ENCODE peak calls at places on chromosomes 1 and 21, in six cellular contexts. One of them, this sample, is unnamed.
A peak's percentile ranks its signal among the peaks of the same experiment; 100 is the strongest.

GRCh38 chr1:237154173-237154572 is 112.2 kb downstream of the RYR2 start:
- DNase-seq in psoas muscle: no peak
- DNase-seq in hepatocyte: peak; percentile 23
- DNase-seq in endodermal cell: no peak
- DNase-seq in brain microvascular endothelial cell: peak; percentile 55
- DNase-seq in NT2/D1: no peak
- DNase-seq in this sample: peak; percentile 66

GRCh38 chr1:239348635-239349353 is 37.6 kb upstream of the CHRM3 start:
- DNase-seq in endodermal cell: no peak
- DNase-seq in NT2/D1: no peak
- DNase-seq in psoas muscle: no peak
- DNase-seq in brain microvascular endothelial cell: no peak
- DNase-seq in hepatocyte: no peak
- DNase-seq in this sample: no peak

GRCh38 chr1:920506-920905 is 3.2 kb upstream of the SAMD11 start:
- DNase-seq in brain microvascular endothelial cell: no peak
- DNase-seq in endodermal cell: no peak
- DNase-seq in hepatocyte: no peak
- DNase-seq in NT2/D1: no peak
- DNase-seq in psoas muscle: no peak
- DNase-seq in this sample: no peak

GRCh38 chr1:227378876-227379554 is 60.7 kb upstream of the CDC42BPA start:
- DNase-seq in endodermal cell: no peak
- DNase-seq in brain microvascular endothelial cell: no peak
- DNase-seq in NT2/D1: no peak
- DNase-seq in hepatocyte: no peak
- DNase-seq in psoas muscle: no peak
- DNase-seq in this sample: no peak

GRCh38 chr21:44316277-44316900 is 16.5 kb downstream of the PFKL start:
- DNase-seq in NT2/D1: no peak
- DNase-seq in psoas muscle: no peak
- DNase-seq in endodermal cell: no peak
- DNase-seq in hepatocyte: no peak
- DNase-seq in brain microvascular endothelial cell: no peak
- DNase-seq in this sample: no peak

GRCh38 chr1:29524285-29525065 is 288.2 kb downstream of the PTPRU start:
- DNase-seq in psoas muscle: no peak
- DNase-seq in brain microvascular endothelial cell: no peak
- DNase-seq in NT2/D1: no peak
- DNase-seq in hepatocyte: no peak
- DNase-seq in endodermal cell: peak; percentile 33
- DNase-seq in this sample: no peak

GRCh38 chr21:44425307-44425894 is 29.9 kb upstream of the LRRC3 start:
- DNase-seq in psoas muscle: no peak
- DNase-seq in brain microvascular endothelial cell: no peak
- DNase-seq in hepatocyte: no peak
- DNase-seq in endodermal cell: peak; percentile 43
- DNase-seq in NT2/D1: no peak
- DNase-seq in this sample: no peak

GRCh38 chr1:8477199-8477982 is 159.5 kb downstream of the SLC45A1 start:
- DNase-seq in hepatocyte: no peak
- DNase-seq in psoas muscle: no peak
- DNase-seq in NT2/D1: no peak
- DNase-seq in brain microvascular endothelial cell: peak; percentile 39
- DNase-seq in endodermal cell: no peak
- DNase-seq in this sample: peak; percentile 29

GRCh38 chr21:30443226-30443625 is 3.2 kb downstream of the KRTAP15-1 start:
- DNase-seq in brain microvascular endothelial cell: no peak
- DNase-seq in NT2/D1: no peak
- DNase-seq in hepatocyte: no peak
- DNase-seq in endodermal cell: no peak
- DNase-seq in psoas muscle: no peak
- DNase-seq in this sample: no peak

GRCh38 chr1:213374369-213374768 is 323.3 kb downstream of the RPS6KC1 start:
- DNase-seq in psoas muscle: peak; percentile 41
- DNase-seq in hepatocyte: peak; percentile 81
- DNase-seq in brain microvascular endothelial cell: peak; percentile 36
- DNase-seq in endodermal cell: peak; percentile 95
- DNase-seq in NT2/D1: peak; percentile 86
- DNase-seq in this sample: peak; percentile 49

DNA sequence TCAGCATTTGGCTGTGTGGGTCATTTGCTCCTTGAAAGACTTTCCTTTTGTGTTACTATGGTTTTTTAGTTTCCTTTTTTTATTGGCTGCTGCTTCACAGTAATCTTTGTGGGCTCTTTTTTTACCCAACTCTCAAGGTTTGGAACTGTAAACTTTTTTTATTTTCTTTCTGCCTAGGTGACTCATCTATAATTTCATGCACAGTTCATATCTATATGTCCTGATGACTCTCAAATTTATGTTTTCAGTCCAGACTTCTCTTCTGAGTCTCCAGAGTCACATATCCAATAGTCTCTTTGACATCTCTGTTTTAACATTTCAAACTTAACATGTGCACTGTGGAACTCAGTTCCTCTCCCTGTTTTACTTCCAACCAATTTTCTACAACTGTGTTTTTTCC is 83.4 kb downstream of the ATF6 start:
- DNase-seq in NT2/D1: no peak
- DNase-seq in psoas muscle: no peak
- DNase-seq in brain microvascular endothelial cell: no peak
- DNase-seq in hepatocyte: no peak
- DNase-seq in endodermal cell: no peak
- DNase-seq in this sample: no peak
- H3K36me3 ChIP-seq in NT2/D1: peaks cover 9% of the 10 kb centered on the region
- H3K36me3 ChIP-seq in psoas muscle: peaks cover 4% of the 10 kb centered on the region
- H3K36me3 ChIP-seq in brain microvascular endothelial cell: peaks cover 6% of the 10 kb centered on the region
- H3K36me3 ChIP-seq in hepatocyte: no peaks in the 10 kb centered on the region
- H3K36me3 ChIP-seq in endodermal cell: peaks cover 8% of the 10 kb centered on the region
- H3K36me3 ChIP-seq in this sample: peaks cover 10% of the 10 kb centered on the region

DNA sequence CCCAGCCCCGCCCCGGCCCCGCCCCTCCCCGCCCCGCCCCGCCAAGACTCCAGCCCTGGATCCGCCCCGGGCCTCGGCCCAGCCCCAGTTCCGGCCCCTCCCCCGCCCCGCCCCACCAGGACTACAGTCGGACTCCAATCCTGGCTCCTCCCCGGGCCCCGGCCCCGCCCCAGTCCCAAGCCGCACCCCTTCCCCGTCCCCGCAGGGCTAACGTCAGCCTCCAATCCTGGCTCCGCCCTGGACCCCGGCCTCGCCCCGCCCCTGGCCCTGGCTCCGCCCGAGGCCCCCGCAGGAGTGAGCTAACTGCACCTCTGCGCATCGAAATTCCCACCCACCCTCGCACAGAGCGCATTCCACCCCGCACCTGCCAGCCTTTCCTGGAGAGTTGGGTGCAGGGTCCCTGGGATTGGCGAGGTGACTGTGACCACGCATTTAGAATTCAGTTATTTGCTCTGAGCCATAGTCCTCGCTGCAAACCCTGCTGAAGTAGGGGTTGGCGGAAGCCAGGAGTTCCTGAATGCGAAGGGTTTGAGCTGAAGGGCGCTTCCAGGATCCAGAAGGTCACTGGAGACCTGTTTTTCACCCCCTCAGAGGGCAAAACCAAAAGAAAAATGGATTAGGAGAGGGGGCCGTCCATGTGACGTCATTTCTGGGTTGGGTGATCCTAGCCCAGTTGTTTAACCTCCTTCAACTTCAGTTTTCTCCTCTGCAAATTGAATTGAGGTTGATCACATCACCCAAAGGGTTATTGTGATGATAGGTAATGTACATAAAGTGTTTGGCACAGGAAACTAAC is 631 bp upstream of the IGSF8 start:
- DNase-seq in endodermal cell: peak; percentile 100
- DNase-seq in NT2/D1: peak; percentile 96
- DNase-seq in hepatocyte: peak; percentile 98
- DNase-seq in psoas muscle: peak; percentile 98
- DNase-seq in brain microvascular endothelial cell: peak; percentile 90
- DNase-seq in this sample: peak; percentile 96
- H3K4me3 ChIP-seq in endodermal cell: peak overlapping the region; percentile 72
- H3K4me3 ChIP-seq in NT2/D1: no peak overlapping the region
- H3K4me3 ChIP-seq in hepatocyte: peak overlapping the region; percentile 35
- H3K4me3 ChIP-seq in psoas muscle: peak overlapping the region; percentile 89
- H3K4me3 ChIP-seq in brain microvascular endothelial cell: peak overlapping the region; percentile 68
- H3K4me3 ChIP-seq in this sample: peak overlapping the region; percentile 48

GRCh38 chr1:222734740-222735139 is 2.3 kb upstream of the FAM177B start:
- DNase-seq in hepatocyte: no peak
- DNase-seq in brain microvascular endothelial cell: no peak
- DNase-seq in endodermal cell: no peak
- DNase-seq in NT2/D1: no peak
- DNase-seq in psoas muscle: no peak
- DNase-seq in this sample: no peak

GRCh38 chr1:222730866-222731265 is 6.1 kb upstream of the FAM177B start:
- DNase-seq in psoas muscle: no peak
- DNase-seq in brain microvascular endothelial cell: no peak
- DNase-seq in hepatocyte: no peak
- DNase-seq in endodermal cell: no peak
- DNase-seq in NT2/D1: no peak
- DNase-seq in this sample: no peak

GRCh38 chr1:222732216-222733159 is 4.5 kb upstream of the FAM177B start:
- DNase-seq in hepatocyte: no peak
- DNase-seq in endodermal cell: no peak
- DNase-seq in NT2/D1: no peak
- DNase-seq in psoas muscle: no peak
- DNase-seq in brain microvascular endothelial cell: no peak
- DNase-seq in this sample: no peak

GRCh38 chr1:222728746-222729145 is 8.3 kb upstream of the FAM177B start:
- DNase-seq in endodermal cell: no peak
- DNase-seq in psoas muscle: no peak
- DNase-seq in hepatocyte: no peak
- DNase-seq in brain microvascular endothelial cell: no peak
- DNase-seq in NT2/D1: no peak
- DNase-seq in this sample: no peak
- H3K36me3 ChIP-seq in endodermal cell: peaks cover 84% of the 10 kb centered on the region
- H3K36me3 ChIP-seq in psoas muscle: no peaks in the 10 kb centered on the region
- H3K36me3 ChIP-seq in hepatocyte: peaks cover 9% of the 10 kb centered on the region
- H3K36me3 ChIP-seq in brain microvascular endothelial cell: peaks cover 80% of the 10 kb centered on the region
- H3K36me3 ChIP-seq in NT2/D1: peaks cover 83% of the 10 kb centered on the region
- H3K36me3 ChIP-seq in this sample: peaks cover 94% of the 10 kb centered on the region

DNA sequence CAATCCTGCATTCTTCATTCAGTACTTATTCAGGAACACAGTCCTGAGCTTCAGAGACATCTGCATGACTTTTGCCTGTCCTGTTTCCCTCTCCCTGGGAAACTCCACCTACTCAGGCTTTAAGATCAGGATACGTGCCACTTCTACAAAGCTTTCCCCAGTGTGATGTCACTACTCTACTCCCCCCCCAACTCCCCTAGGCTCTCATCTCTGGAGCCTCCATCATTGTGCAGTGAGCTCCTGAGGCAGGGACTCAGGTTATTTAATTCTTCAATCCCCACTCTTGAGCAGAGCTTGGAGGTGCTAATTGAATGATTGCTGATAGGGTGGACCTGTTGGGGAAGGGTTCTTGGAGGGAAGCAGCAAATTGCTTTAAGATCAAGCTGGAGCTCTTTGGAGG is 1.2 kb downstream of the NT5C1A start:
- DNase-seq in brain microvascular endothelial cell: no peak
- DNase-seq in hepatocyte: no peak
- DNase-seq in NT2/D1: no peak
- DNase-seq in psoas muscle: no peak
- DNase-seq in endodermal cell: no peak
- DNase-seq in this sample: no peak
- H3K4me3 ChIP-seq in brain microvascular endothelial cell: no peak overlapping the region
- H3K4me3 ChIP-seq in hepatocyte: no peak overlapping the region
- H3K4me3 ChIP-seq in NT2/D1: no peak overlapping the region
- H3K4me3 ChIP-seq in psoas muscle: peak overlapping the region; percentile 73
- H3K4me3 ChIP-seq in endodermal cell: no peak overlapping the region
- H3K4me3 ChIP-seq in this sample: no peak overlapping the region

This sample was measured in MG63.